ENCODE peak calls at places on chromosomes 16 and 17, in five cellular contexts. G is left lung, U is heart right ventricle, T is HL-60, V is transverse colon. M is an unnamed sample.

GRCh38 chr17:40878044-40878443 is 7.0 kb downstream of the KRT20 start:
- DNase-seq in G (no peak), U (no peak), T (no peak), V (no peak), M (no peak)

GRCh38 chr17:79129523-79129922 is 54.9 kb downstream of the ENGASE start:
- DNase-seq in G (no peak), U (no peak), T (no peak), V (no peak), M (no peak)

GRCh38 chr17:72788950-72789585 is 303.4 kb downstream of the SLC39A11 start:
- DNase-seq in G (no peak), U (no peak), T (no peak), V (no peak), M (no peak)

GRCh38 chr16:26658486-26658885 is 408.2 kb upstream of the C16orf82 start:
- DNase-seq in G (no peak), U (no peak), T (no peak), V (no peak), M (no peak)

GRCh38 chr17:68600881-68601564 is at the start of gene FAM20A:
- DNase-seq in G (peak; percentile 91), U (peak; percentile 38), T (no peak), V (peak; percentile 13), M (no peak)

GRCh38 chr17:64785050-64785449 is 122.9 kb upstream of the SMURF2 start:
- DNase-seq in G (no peak), U (no peak), T (no peak), V (no peak), M (no peak)

GRCh38 chr17:12627177-12627629 is 38.5 kb upstream of the MYOCD start:
- DNase-seq in G (no peak), U (peak; percentile 21), T (no peak), V (no peak), M (no peak)

GRCh38 chr17:66727634-66728570 is 107.0 kb upstream of the CACNG5 start:
- DNase-seq in G (no peak), U (peak; percentile 46), T (peak; percentile 18), V (peak; percentile 57), M (peak; percentile 31)

GRCh38 chr17:71114911-71115668 is 945.8 kb downstream of the KCNJ2 start:
- DNase-seq in G (no peak), U (no peak), T (no peak), V (no peak), M (no peak)

GRCh38 chr17:17063546-17064122 is 21.4 kb downstream of the MPRIP start:
- DNase-seq in G (no peak), U (peak; percentile 56), T (no peak), V (peak; percentile 33), M (no peak)

GRCh38 chr16:75555707-75556512 is at the start of gene TMEM231:
- DNase-seq in G (peak; percentile 98), U (peak; percentile 98), T (peak; percentile 70), V (peak; percentile 98), M (peak; percentile 95)

GRCh38 chr16:86987746-86988670 is 329.2 kb downstream of the C16orf95 start:
- DNase-seq in G (no peak), U (no peak), T (no peak), V (no peak), M (no peak)

GRCh38 chr16:72467157-72467759 is 295.3 kb upstream of the PMFBP1 start:
- DNase-seq in G (no peak), U (no peak), T (peak; percentile 17), V (no peak), M (no peak)

GRCh38 chr17:74520790-74521480 is 10.3 kb downstream of the CD300LB start:
- DNase-seq in G (no peak), U (peak; percentile 20), T (peak; percentile 73), V (no peak), M (no peak)
- H3K27ac ChIP-seq in G (peak overlapping the region; percentile 63), U (peak overlapping the region; percentile 35), T (peak overlapping the region; percentile 91), V (peak overlapping the region; percentile 41), M (no peak overlapping the region)

DNA sequence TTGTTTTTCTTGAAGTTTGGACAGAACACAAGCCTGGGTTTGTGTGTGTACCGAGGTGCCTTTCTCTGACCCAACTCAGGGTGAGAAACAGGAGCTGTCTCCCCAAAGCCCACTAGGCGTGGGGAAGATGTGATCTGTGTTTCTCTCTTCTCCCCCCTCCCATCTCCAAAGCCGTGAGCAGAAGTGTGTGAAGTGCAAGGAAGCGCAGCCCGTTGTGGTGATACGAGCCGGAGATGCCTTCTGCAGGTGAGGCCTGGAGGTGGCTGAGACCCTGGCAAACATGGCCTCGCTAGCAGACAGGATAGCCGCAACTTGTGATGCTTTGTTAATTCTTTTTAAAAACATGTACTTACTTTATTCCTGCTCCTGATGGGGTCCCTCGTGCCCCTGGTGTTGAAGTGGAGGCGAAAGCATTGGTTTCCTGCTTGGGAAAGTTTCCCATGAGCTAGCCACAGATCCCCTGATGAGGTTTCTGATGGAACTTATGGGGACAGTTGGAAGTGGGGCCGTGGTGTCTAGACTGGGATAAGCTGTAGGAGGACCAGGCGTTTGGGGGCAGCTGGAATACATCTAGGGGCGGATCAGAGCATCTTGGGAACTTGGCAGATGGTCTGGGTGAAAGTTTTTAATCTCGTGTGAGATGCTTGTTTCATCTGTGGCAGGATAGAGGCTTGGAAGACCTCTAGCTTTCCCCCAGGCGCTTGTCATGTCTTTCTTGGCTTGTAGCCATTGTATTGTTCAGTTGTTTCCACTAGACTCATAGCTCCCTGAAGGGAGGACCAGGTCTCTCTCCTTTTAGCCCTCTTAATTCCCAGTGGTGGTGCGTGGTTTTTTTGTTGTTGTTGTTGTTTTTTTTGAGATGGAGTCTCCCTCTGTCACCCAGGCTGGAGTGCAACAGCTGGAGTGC is 915 bp downstream of the CTU2 start:
- DNase-seq in G (no peak), U (no peak), T (no peak), V (no peak), M (no peak)
- H3K27ac ChIP-seq in G (no peak overlapping the region), U (peak overlapping the region; percentile 87), T (peak overlapping the region; percentile 43), V (peak overlapping the region; percentile 85), M (peak overlapping the region; percentile 57)

GRCh38 chr17:18100616-18101015 is 7.9 kb upstream of the MYO15A start:
- DNase-seq in G (no peak), U (no peak), T (no peak), V (no peak), M (no peak)
- H3K27ac ChIP-seq in G (no peak overlapping the region), U (no peak overlapping the region), T (no peak overlapping the region), V (no peak overlapping the region), M (no peak overlapping the region)

DNA sequence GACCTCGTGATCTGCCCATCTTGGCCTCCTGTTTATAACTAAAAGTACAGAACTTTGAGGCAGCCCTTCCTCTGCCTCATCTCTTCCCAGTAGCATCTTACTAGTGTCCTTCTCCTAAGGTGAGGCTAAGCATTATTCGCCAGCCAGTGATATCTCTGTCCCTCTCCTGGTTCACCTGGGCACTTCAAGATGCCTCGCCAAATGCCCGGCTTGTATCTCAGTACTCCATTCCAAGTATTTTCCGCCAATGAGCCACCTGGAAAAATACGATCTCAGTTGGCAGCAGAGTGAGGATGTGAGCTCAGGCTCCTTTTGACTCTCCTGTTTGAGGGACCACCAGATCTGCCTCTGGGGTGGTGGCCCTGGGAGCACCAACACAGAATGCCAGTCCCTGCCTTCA is 25.9 kb upstream of the WSCD1 start:
- DNase-seq in G (no peak), U (no peak), T (no peak), V (no peak), M (no peak)
- H3K27ac ChIP-seq in G (no peak overlapping the region), U (no peak overlapping the region), T (no peak overlapping the region), V (no peak overlapping the region), M (no peak overlapping the region)

GRCh38 chr16:50202926-50203624 is 50.0 kb downstream of the TENT4B start:
- DNase-seq in G (no peak), U (no peak), T (no peak), V (no peak), M (no peak)
- H3K27ac ChIP-seq in G (peak overlapping the region; percentile 73), U (peak overlapping the region; percentile 34), T (no peak overlapping the region), V (peak overlapping the region; percentile 65), M (no peak overlapping the region)

GRCh38 chr17:35900280-35900679 is 20.1 kb upstream of the CCL5 start:
- DNase-seq in G (no peak), U (no peak), T (no peak), V (no peak), M (no peak)

GRCh38 chr17:35901776-35902175 is 21.6 kb upstream of the CCL5 start:
- DNase-seq in G (no peak), U (no peak), T (no peak), V (no peak), M (no peak)

GRCh38 chr17:35903451-35903850 is 23.3 kb upstream of the CCL5 start:
- DNase-seq in G (no peak), U (no peak), T (no peak), V (no peak), M (no peak)

GRCh38 chr17:35898283-35899070 is 18.3 kb upstream of the CCL5 start:
- DNase-seq in G (no peak), U (peak; percentile 9), T (peak; percentile 63), V (peak; percentile 40), M (peak; percentile 21)

DNA sequence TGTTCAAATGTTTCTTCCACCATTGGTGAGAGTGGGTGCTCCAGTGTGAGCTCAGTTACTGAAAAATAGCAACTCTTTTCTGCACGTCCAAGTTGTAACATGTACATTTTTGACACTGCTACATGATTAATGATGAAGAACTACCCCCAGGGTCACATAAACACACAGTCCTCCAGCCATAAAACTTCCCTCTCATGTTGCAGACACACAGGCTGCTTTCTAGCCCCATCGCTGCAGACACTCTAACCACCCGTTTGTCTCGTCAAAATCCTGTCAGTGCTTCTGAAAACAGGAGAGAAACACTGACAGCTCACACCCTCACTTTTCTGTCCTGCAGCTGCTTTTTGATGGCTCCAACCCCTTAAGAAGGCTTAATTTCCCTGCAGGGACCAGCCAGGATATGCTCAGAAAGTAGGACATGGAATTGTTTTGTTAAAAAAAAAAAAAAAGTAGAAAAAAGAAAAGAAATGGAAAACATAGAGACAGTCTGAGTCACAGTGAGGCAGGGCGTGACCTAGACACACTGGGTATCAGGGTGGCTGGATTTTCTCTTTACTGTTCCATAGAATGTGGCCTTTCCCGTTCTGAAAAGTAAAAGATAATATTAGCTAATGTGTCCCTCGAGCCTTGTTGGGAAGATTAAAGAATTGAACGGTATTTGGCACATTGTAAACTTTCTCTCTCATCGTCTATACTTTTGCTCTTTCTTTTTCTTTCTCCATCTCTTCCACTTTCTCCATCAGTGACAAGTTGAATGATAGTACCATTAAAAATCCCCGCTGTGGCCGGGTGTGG is 20.7 kb upstream of the CCL5 start:
- DNase-seq in G (no peak), U (no peak), T (no peak), V (no peak), M (no peak)
- H3K27ac ChIP-seq in G (no peak overlapping the region), U (no peak overlapping the region), T (no peak overlapping the region), V (no peak overlapping the region), M (no peak overlapping the region)

GRCh38 chr17:35345926-35346771 is 27.3 kb downstream of the SLFN11 start:
- DNase-seq in G (peak; percentile 90), U (peak; percentile 87), T (peak; percentile 94), V (peak; percentile 54), M (no peak)

GRCh38 chr17:35344262-35344661 is 29.2 kb downstream of the SLFN11 start:
- DNase-seq in G (no peak), U (no peak), T (no peak), V (no peak), M (no peak)

GRCh38 chr17:35342207-35342744 is 31.1 kb downstream of the SLFN11 start:
- DNase-seq in G (no peak), U (no peak), T (no peak), V (no peak), M (no peak)

GRCh38 chr17:35341465-35341992 is 31.9 kb downstream of the SLFN11 start:
- DNase-seq in G (no peak), U (peak; percentile 23), T (peak; percentile 70), V (no peak), M (no peak)

DNA sequence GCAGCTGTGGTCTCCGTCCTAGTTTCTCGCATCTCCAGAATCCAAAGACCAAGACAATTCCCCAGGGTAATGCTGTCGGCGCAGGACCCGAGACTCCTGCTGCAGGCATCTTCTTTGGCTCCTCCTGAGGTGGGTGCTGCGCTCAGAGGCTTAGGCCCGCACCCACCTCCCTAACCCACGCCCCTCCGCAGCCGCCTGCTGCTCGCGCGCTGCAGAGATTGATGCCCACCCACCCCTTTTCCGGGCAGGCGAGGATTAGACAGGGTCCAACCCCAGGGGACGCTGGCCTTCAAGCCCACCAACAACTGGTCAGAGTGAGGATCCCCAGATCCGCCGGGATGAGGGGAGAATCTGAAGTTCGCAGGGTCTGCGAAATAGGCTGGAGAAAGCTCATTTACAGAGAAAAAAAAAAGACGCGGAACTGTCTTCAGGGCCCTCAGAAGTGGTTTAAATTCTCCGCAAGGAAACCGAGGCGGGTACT is 27.9 kb downstream of the SLFN11 start:
- DNase-seq in G (peak; percentile 67), U (no peak), T (no peak), V (no peak), M (no peak)
- H3K27ac ChIP-seq in G (peak overlapping the region; percentile 55), U (peak overlapping the region; percentile 88), T (peak overlapping the region; percentile 66), V (peak overlapping the region; percentile 51), M (no peak overlapping the region)